ENCODE peak calls at places on chromosomes 12 and 14, in ten cellular contexts. O, Y, C, R, Z, W, U, N, X and V are unnamed samples.

GRCh38 chr14:74763803-74764531 is 851 bp downstream of the YLPM1 start:
- DNase-seq in O (peak), Y (no peak), C (peak), R (peak), Z (no peak), W (peak), U (no peak), N (peak), X (no peak), V (no peak)

GRCh38 chr14:74604896-74605295 is 7.1 kb downstream of the LTBP2 start:
- DNase-seq in O (peak), Y (no peak), C (no peak), R (no peak), Z (no peak), W (peak), U (no peak), N (no peak), X (no peak), V (no peak)

GRCh38 chr12:20259786-20260185 is 108.6 kb upstream of the PDE3A start:
- DNase-seq in O (no peak), Y (no peak), C (no peak), R (no peak), Z (no peak), W (peak), U (no peak), N (no peak), X (no peak), V (no peak)

GRCh38 chr14:96162265-96162664 is 42.4 kb upstream of the BDKRB2 start:
- DNase-seq in O (peak), Y (no peak), C (no peak), R (no peak), Z (peak), W (no peak), U (no peak), N (peak), X (no peak), V (no peak)

GRCh38 chr14:71166434-71166833 is 259.2 kb downstream of the PCNX1 start:
- DNase-seq in O (peak), Y (no peak), C (no peak), R (peak), Z (no peak), W (peak), U (no peak), N (peak), X (no peak), V (peak)

GRCh38 chr14:32590157-32590556 is 261.1 kb downstream of the AKAP6 start:
- DNase-seq in O (no peak), Y (no peak), C (no peak), R (no peak), Z (no peak), W (no peak), U (no peak), N (no peak), X (no peak), V (no peak)

GRCh38 chr14:94681300-94682060 is 69.3 kb downstream of the SERPINA3 start:
- DNase-seq in O (peak), Y (no peak), C (peak), R (peak), Z (no peak), W (peak), U (peak), N (peak), X (no peak), V (no peak)

GRCh38 chr12:67517181-67517887 is 131.2 kb upstream of the DYRK2 start:
- DNase-seq in O (no peak), Y (no peak), C (peak), R (peak), Z (no peak), W (peak), U (no peak), N (no peak), X (no peak), V (peak)

GRCh38 chr12:93595336-93595735 is 22.9 kb downstream of the SOCS2 start:
- DNase-seq in O (no peak), Y (no peak), C (no peak), R (no peak), Z (no peak), W (no peak), U (no peak), N (no peak), X (no peak), V (no peak)

GRCh38 chr12:19222566-19222965 is 93.0 kb downstream of the PLEKHA5 start:
- DNase-seq in O (no peak), Y (no peak), C (no peak), R (no peak), Z (no peak), W (no peak), U (no peak), N (no peak), X (no peak), V (no peak)

GRCh38 chr14:69615471-69616407 is 4.3 kb downstream of the SUSD6 start:
- DNase-seq in O (peak), Y (no peak), C (peak), R (peak), Z (peak), W (peak), U (no peak), N (no peak), X (no peak), V (no peak)

GRCh38 chr12:42332301-42332894 is 6.4 kb downstream of the PPHLN1 start:
- DNase-seq in O (peak), Y (no peak), C (no peak), R (peak), Z (no peak), W (peak), U (no peak), N (no peak), X (no peak), V (no peak)

GRCh38 chr12:51908876-51909592 is 1.7 kb downstream of the ACVRL1 start:
- DNase-seq in O (no peak), Y (no peak), C (peak), R (no peak), Z (no peak), W (no peak), U (no peak), N (no peak), X (no peak), V (no peak)

GRCh38 chr14:64845878-64846277 is 33.8 kb downstream of the SPTB start:
- DNase-seq in O (peak), Y (no peak), C (no peak), R (no peak), Z (no peak), W (no peak), U (no peak), N (no peak), X (no peak), V (peak)

GRCh38 chr12:91413591-91413990 is 231.0 kb upstream of the DCN start:
- DNase-seq in O (no peak), Y (no peak), C (no peak), R (no peak), Z (no peak), W (peak), U (no peak), N (no peak), X (no peak), V (peak)

GRCh38 chr12:9872743-9873142 is 3.6 kb upstream of the CLEC2B start:
- DNase-seq in O (no peak), Y (no peak), C (no peak), R (no peak), Z (no peak), W (no peak), U (no peak), N (no peak), X (no peak), V (no peak)

GRCh38 chr12:42291680-42292079 is 34.2 kb downstream of the ZCRB1 start:
- DNase-seq in O (no peak), Y (no peak), C (no peak), R (no peak), Z (no peak), W (no peak), U (no peak), N (no peak), X (no peak), V (no peak)

GRCh38 chr12:113932411-113933196 is 33.5 kb downstream of the RBM19 start:
- DNase-seq in O (peak), Y (no peak), C (no peak), R (peak), Z (no peak), W (peak), U (no peak), N (peak), X (no peak), V (no peak)

GRCh38 chr12:69512820-69513219 is 42.6 kb downstream of the FRS2 start:
- DNase-seq in O (peak), Y (no peak), C (no peak), R (no peak), Z (no peak), W (no peak), U (no peak), N (no peak), X (no peak), V (no peak)

GRCh38 chr14:29353473-29353872 is 574.2 kb downstream of the PRKD1 start:
- DNase-seq in O (no peak), Y (no peak), C (no peak), R (no peak), Z (no peak), W (no peak), U (no peak), N (no peak), X (no peak), V (no peak)

GRCh38 chr12:62190081-62190480 is 70.1 kb upstream of the USP15 start:
- DNase-seq in O (no peak), Y (no peak), C (no peak), R (no peak), Z (no peak), W (no peak), U (no peak), N (peak), X (no peak), V (no peak)

GRCh38 chr14:71363961-71364360 is 456.7 kb downstream of the PCNX1 start:
- DNase-seq in O (peak), Y (no peak), C (no peak), R (peak), Z (no peak), W (peak), U (no peak), N (no peak), X (no peak), V (no peak)

GRCh38 chr12:30847259-30847658 is 79.3 kb upstream of the TSPAN11 start:
- DNase-seq in O (peak), Y (no peak), C (no peak), R (peak), Z (no peak), W (peak), U (no peak), N (peak), X (no peak), V (no peak)

GRCh38 chr12:47377414-47378221 is 297.9 kb upstream of the AMIGO2 start:
- DNase-seq in O (peak), Y (peak), C (peak), R (peak), Z (peak), W (peak), U (no peak), N (no peak), X (peak), V (peak)

GRCh38 chr12:57033428-57033827 is 16.5 kb downstream of the MYO1A start:
- DNase-seq in O (no peak), Y (no peak), C (peak), R (no peak), Z (no peak), W (no peak), U (no peak), N (peak), X (no peak), V (no peak)

GRCh38 chr14:75979071-75979571 is 2.7 kb downstream of the TGFB3 start:
- DNase-seq in O (peak), Y (no peak), C (peak), R (peak), Z (no peak), W (peak), U (no peak), N (peak), X (no peak), V (no peak)

GRCh38 chr14:88933203-88933602 is 108.8 kb downstream of the TTC8 start:
- DNase-seq in O (no peak), Y (no peak), C (no peak), R (no peak), Z (no peak), W (no peak), U (no peak), N (no peak), X (no peak), V (no peak)

GRCh38 chr14:70714055-70714550 is 72.4 kb downstream of the TTC9 start:
- DNase-seq in O (peak), Y (no peak), C (no peak), R (peak), Z (no peak), W (peak), U (no peak), N (peak), X (no peak), V (peak)

GRCh38 chr12:51048601-51049369 is 658 bp downstream of the LETMD1 start:
- DNase-seq in O (no peak), Y (no peak), C (no peak), R (no peak), Z (no peak), W (no peak), U (no peak), N (peak), X (no peak), V (no peak)

GRCh38 chr14:57297852-57298251 is 29.1 kb downstream of the AP5M1 start:
- DNase-seq in O (no peak), Y (no peak), C (no peak), R (no peak), Z (no peak), W (no peak), U (no peak), N (no peak), X (no peak), V (no peak)

GRCh38 chr14:57295261-57295660 is 26.5 kb downstream of the AP5M1 start:
- DNase-seq in O (no peak), Y (no peak), C (no peak), R (no peak), Z (no peak), W (no peak), U (no peak), N (no peak), X (no peak), V (no peak)

GRCh38 chr14:57290753-57291152 is 22.0 kb downstream of the AP5M1 start:
- DNase-seq in O (no peak), Y (no peak), C (no peak), R (no peak), Z (no peak), W (no peak), U (no peak), N (no peak), X (no peak), V (no peak)

GRCh38 chr14:57291692-57292647 is 23.2 kb downstream of the AP5M1 start:
- DNase-seq in O (no peak), Y (no peak), C (no peak), R (no peak), Z (no peak), W (no peak), U (no peak), N (no peak), X (no peak), V (no peak)

DNA sequence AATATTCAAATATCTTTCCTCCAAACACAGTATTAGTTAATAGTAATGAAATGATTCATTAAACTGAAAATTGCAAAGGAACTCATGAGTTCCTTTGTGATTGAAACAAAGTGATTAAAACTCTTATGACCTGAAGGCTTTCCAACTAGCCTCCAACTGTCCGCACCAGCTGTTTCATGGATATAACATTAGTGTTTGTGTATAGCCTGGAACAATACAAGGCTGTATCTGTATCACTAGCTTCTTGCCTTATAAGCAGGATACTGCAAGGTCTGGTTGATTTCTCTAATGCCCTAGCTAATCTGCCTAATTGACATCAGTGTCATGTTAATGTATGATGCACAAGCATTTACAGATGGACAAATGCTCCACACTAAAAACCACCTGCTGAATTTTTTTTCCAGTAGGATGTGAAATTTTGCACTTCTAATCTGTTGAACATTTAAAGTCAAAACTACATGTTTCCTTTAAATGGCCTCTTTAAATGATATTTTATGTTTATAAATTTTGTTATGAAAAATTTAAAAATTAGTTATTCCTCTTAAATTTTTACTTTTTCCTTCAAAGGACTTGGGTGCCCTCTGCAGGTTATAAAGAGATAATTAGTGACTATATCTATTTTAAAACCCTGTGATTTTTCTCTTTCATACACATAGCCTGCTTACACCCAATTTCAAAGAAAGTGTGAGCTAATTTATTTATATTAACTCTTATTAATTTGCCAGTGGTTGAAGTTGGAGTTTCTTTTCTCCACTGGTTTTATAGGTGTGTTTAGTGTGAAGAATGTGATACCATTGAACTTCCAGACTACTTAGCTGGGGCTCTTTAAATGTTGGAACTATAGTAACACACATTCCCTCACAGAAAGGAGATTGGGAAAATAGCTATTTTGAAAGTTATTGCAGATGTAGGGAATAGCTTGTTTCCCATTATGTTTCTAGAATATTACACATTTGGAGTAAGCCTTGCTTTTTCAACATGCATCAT is 25.4 kb downstream of the AP5M1 start:
- DNase-seq in O (peak), Y (no peak), C (no peak), R (no peak), Z (no peak), W (peak), U (no peak), N (no peak), X (no peak), V (no peak)
- TF ChIP-seq CTCF in O (peak), Y (peak), C (no peak), R (no peak), Z (peak), W (peak), U (peak), N (peak), X (peak), V (peak)

GRCh38 chr12:75819512-75819911 is 212.1 kb downstream of the PHLDA1 start:
- DNase-seq in O (no peak), Y (no peak), C (no peak), R (no peak), Z (no peak), W (no peak), U (no peak), N (no peak), X (no peak), V (no peak)

GRCh38 chr12:75816892-75817291 is 214.7 kb downstream of the PHLDA1 start:
- DNase-seq in O (peak), Y (no peak), C (no peak), R (no peak), Z (no peak), W (peak), U (no peak), N (no peak), X (no peak), V (peak)

GRCh38 chr12:75818863-75819262 is 212.7 kb downstream of the PHLDA1 start:
- DNase-seq in O (peak), Y (no peak), C (no peak), R (no peak), Z (no peak), W (peak), U (no peak), N (no peak), X (no peak), V (no peak)

GRCh38 chr12:75823475-75823874 is 208.1 kb downstream of the PHLDA1 start:
- DNase-seq in O (no peak), Y (no peak), C (no peak), R (no peak), Z (no peak), W (no peak), U (no peak), N (no peak), X (no peak), V (no peak)

GRCh38 chr12:75820848-75821578 is 210.6 kb downstream of the PHLDA1 start:
- DNase-seq in O (peak), Y (no peak), C (peak), R (peak), Z (peak), W (peak), U (no peak), N (no peak), X (peak), V (no peak)
- TF ChIP-seq CTCF in O (peak), Y (peak), C (no peak), R (no peak), Z (no peak), W (peak), U (no peak), N (no peak), X (no peak), V (no peak)

GRCh38 chr14:51880810-51881580 is 20.6 kb downstream of the GNG2 start:
- DNase-seq in O (no peak), Y (no peak), C (no peak), R (no peak), Z (no peak), W (no peak), U (no peak), N (no peak), X (no peak), V (no peak)
- TF ChIP-seq CTCF in O (no peak), Y (no peak), C (no peak), R (no peak), Z (no peak), W (no peak), U (peak), N (no peak), X (no peak), V (no peak)

DNA sequence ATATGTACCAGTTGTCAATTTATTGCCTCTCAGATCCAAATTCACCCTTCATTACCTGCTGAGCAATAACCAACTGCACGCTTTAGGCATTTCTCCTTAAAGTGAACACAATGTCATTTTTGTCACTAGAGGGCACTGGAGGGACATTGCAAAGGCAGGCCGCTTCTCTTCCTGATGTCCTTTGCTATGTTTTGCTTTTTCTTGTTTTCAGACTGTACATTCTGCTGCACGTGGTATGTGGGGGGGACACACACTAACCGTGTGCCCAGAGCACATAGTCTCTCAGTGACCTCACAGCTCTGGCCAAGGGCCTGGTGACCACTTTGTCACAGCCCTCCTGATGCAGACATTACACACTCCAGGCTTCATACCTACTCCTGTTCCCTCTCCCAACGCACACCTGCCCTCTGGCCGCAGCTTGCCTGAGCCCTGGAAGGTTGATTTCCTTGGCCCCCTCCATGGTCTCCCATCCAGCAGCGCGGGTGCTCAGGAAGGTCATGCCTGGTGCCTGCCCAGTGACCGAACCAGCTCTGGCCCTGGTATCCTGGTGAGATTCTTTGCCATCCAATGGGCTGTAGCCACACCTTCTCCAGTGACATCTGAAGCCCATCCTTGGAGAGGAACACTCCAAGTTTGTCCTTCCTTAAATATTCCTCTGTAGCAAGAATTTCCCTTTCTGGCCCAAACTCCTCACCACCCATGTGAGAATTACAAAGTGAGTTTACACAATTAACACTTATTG is 39.9 kb downstream of the MYO1H start:
- DNase-seq in O (peak), Y (no peak), C (no peak), R (no peak), Z (no peak), W (peak), U (no peak), N (peak), X (no peak), V (no peak)
- TF ChIP-seq CTCF in O (peak), Y (peak), C (peak), R (peak), Z (peak), W (peak), U (peak), N (peak), X (peak), V (peak)

DNA sequence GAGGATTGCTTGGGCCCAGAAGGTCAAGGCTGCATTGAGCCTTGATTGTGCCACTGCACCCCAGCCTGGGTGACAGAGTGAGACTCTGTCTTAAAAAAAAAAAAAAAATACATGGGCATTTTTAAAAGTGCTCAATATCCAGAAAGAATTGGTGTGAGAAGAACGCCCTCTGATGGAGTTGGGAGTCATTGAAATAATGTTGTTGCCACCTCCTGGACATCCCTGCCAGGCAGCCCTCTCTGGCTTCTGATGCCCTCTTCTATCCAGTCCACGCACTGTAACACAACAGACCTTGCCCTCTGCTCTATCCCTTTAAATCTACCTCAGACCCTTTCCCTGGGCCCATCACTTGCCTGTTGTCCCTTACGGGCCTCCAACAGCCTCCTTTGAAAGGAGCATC is 4.9 kb downstream of the PTGDR start:
- DNase-seq in O (peak), Y (no peak), C (no peak), R (no peak), Z (no peak), W (peak), U (no peak), N (peak), X (no peak), V (no peak)
- TF ChIP-seq CTCF in O (peak), Y (no peak), C (no peak), R (no peak), Z (peak), W (peak), U (peak), N (peak), X (peak), V (no peak)

GRCh38 chr12:98645572-98646067 is 530 bp downstream of the APAF1 start:
- DNase-seq in O (no peak), Y (no peak), C (peak), R (peak), Z (peak), W (peak), U (no peak), N (peak), X (no peak), V (no peak)
- TF ChIP-seq CTCF in O (no peak), Y (no peak), C (no peak), R (no peak), Z (no peak), W (no peak), U (no peak), N (no peak), X (no peak), V (no peak)